ENCODE peak calls at places on chromosomes 6 and 20, in eight cellular contexts. L is NCI-H2081; G is NCI-H146; B is GOT3; J is GDM1; W is effector memory CD8-positive, alpha-beta T cell; S is nephron progenitor cell; Y is KBM-7. O is an unnamed sample.

GRCh38 chr6:51842066-51842465 is 245.3 kb downstream of the PKHD1 start:
- DNase-seq in L (no peak), G (no peak), B (no peak), J (no peak), W (no peak), S (no peak), Y (no peak), O (no peak)

GRCh38 chr6:15547379-15547778 is 115.4 kb downstream of the DTNBP1 start:
- DNase-seq in L (no peak), G (peak), B (no peak), J (no peak), W (no peak), S (no peak), Y (no peak), O (no peak)

GRCh38 chr20:25016471-25016870 is 23.9 kb upstream of the APMAP start:
- DNase-seq in L (no peak), G (no peak), B (no peak), J (no peak), W (no peak), S (no peak), Y (no peak), O (no peak)

GRCh38 chr6:47009583-47009982 is 32.5 kb downstream of the ADGRF1 start:
- DNase-seq in L (no peak), G (no peak), B (no peak), J (no peak), W (no peak), S (no peak), Y (no peak), O (no peak)

GRCh38 chr6:81906709-81907204 is 154.3 kb upstream of the TENT5A start:
- DNase-seq in L (no peak), G (no peak), B (no peak), J (no peak), W (no peak), S (no peak), Y (no peak), O (no peak)

GRCh38 chr6:139313784-139314545 is 22.2 kb upstream of the TXLNB start:
- DNase-seq in L (no peak), G (no peak), B (no peak), J (no peak), W (no peak), S (no peak), Y (no peak), O (no peak)

GRCh38 chr6:116287668-116288282 is 8.0 kb upstream of the TSPYL1 start:
- DNase-seq in L (no peak), G (peak), B (no peak), J (no peak), W (no peak), S (no peak), Y (peak), O (peak)

GRCh38 chr6:98044168-98044567 is 761.2 kb upstream of the MMS22L start:
- DNase-seq in L (no peak), G (peak), B (no peak), J (no peak), W (no peak), S (no peak), Y (no peak), O (no peak)

GRCh38 chr20:58649288-58650180 is 1.5 kb upstream of the STX16 start:
- DNase-seq in L (no peak), G (no peak), B (no peak), J (no peak), W (peak), S (peak), Y (no peak), O (peak)

GRCh38 chr20:52062452-52063209 is 128.9 kb downstream of the ZFP64 start:
- DNase-seq in L (no peak), G (no peak), B (no peak), J (no peak), W (no peak), S (no peak), Y (no peak), O (no peak)

GRCh38 chr20:10572853-10573252 is 100.9 kb downstream of the JAG1 start:
- DNase-seq in L (no peak), G (no peak), B (no peak), J (no peak), W (no peak), S (no peak), Y (no peak), O (no peak)

GRCh38 chr20:3464166-3464565 is 6.7 kb upstream of the ATRN start:
- DNase-seq in L (no peak), G (no peak), B (no peak), J (no peak), W (no peak), S (no peak), Y (no peak), O (no peak)

GRCh38 chr6:123489589-123489988 is 147.2 kb downstream of the TRDN start:
- DNase-seq in L (no peak), G (no peak), B (no peak), J (no peak), W (no peak), S (no peak), Y (no peak), O (no peak)

GRCh38 chr6:137218473-137218916 is 690 bp downstream of the IFNGR1 start:
- DNase-seq in L (no peak), G (peak), B (no peak), J (no peak), W (peak), S (peak), Y (peak), O (peak)

GRCh38 chr20:41510224-41510623 is 108.0 kb downstream of the CHD6 start:
- DNase-seq in L (no peak), G (no peak), B (no peak), J (no peak), W (no peak), S (no peak), Y (no peak), O (no peak)

GRCh38 chr6:46651766-46652165 is 852 bp downstream of the CYP39A1 start:
- DNase-seq in L (no peak), G (no peak), B (no peak), J (no peak), W (no peak), S (no peak), Y (no peak), O (no peak)

O was measured in immature natural killer cell.